ENCODE peak calls at places on chromosomes 6 and 20, in nine cellular contexts. M is fibroblast of lung, F is PC-9, T is H1, L is H9, Y is SK-N-SH, K is mammary epithelial cell, Z is hepatocyte, C is astrocyte. U is an unnamed sample.

GRCh38 chr6:111677186-111677990 is 71.7 kb upstream of the TRAF3IP2 start:
- DNase-seq in L (no peak), Y (no peak), Z (no peak), K (no peak), M (no peak), C (no peak), F (no peak), T (no peak), U (no peak)

GRCh38 chr6:28606424-28607391 is 81.0 kb downstream of the GPX5 start:
- DNase-seq in F (peak), K (peak), L (peak), C (peak), T (peak), Y (peak), M (peak), Z (peak), U (peak)

GRCh38 chr6:158911746-158912158 is 88.2 kb downstream of the RSPH3 start:
- DNase-seq in M (no peak), K (peak), Y (no peak), T (no peak), L (no peak), Z (no peak), F (peak), C (no peak), U (no peak)

GRCh38 chr6:157813191-157813590 is 9.9 kb upstream of the SNX9 start:
- DNase-seq in F (no peak), Y (no peak), Z (no peak), C (peak), K (no peak), T (no peak), L (no peak), M (peak), U (peak)

GRCh38 chr20:62816879-62817873 is at the start of gene COL9A3:
- DNase-seq in Y (peak), K (no peak), Z (peak), F (no peak), T (peak), M (no peak), L (no peak), C (no peak), U (peak)

GRCh38 chr6:161168281-161168891 is 105.5 kb downstream of the AGPAT4 start:
- DNase-seq in K (peak), F (no peak), T (no peak), Y (peak), L (peak), M (peak), Z (peak), C (peak), U (peak)

GRCh38 chr6:105573138-105573537 is 170.3 kb upstream of the PREP start:
- DNase-seq in Z (no peak), C (peak), M (peak), T (no peak), K (no peak), F (no peak), L (no peak), Y (no peak), U (no peak)

GRCh38 chr6:47076422-47077344 is 34.6 kb upstream of the ADGRF1 start:
- DNase-seq in L (no peak), F (no peak), Z (peak), M (peak), Y (no peak), K (no peak), T (no peak), C (no peak), U (no peak)

GRCh38 chr6:143098054-143098673 is 37.5 kb downstream of the AIG1 start:
- DNase-seq in M (no peak), T (no peak), K (no peak), Z (no peak), F (no peak), C (no peak), Y (no peak), L (no peak), U (no peak)

GRCh38 chr6:51913265-51913664 is 174.1 kb downstream of the PKHD1 start:
- DNase-seq in K (no peak), F (no peak), C (no peak), Z (no peak), T (no peak), M (no peak), Y (no peak), L (no peak), U (no peak)

GRCh38 chr6:100353276-100354015 is 111.3 kb downstream of the SIM1 start:
- DNase-seq in Y (no peak), M (peak), F (no peak), L (no peak), C (peak), K (peak), T (no peak), Z (no peak), U (peak)

GRCh38 chr20:3068986-3069900 is 2.2 kb upstream of the OXT start:
- DNase-seq in Z (no peak), L (peak), F (peak), M (no peak), K (no peak), Y (no peak), C (no peak), T (no peak), U (peak)

DNA sequence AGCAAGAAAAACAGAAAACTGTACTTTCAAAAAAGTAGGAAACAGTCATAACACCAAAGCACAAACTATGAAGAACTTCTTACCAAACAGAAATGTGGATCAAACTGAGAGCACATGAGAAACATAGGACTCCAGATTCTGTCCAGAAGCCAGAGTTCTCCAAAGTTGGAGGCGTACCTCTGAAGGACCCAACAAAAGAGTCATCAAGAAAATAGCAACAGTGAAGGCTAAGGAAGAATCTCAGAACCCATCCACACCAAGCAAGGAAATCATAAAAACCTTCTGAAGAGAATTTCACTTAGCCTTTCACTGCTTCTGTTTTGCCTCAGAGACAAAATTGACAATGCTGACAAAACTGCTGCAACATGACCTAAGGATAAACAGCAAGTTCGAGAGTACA is 29.4 kb downstream of the HBS1L start:
- DNase-seq in Z (no peak), T (no peak), Y (no peak), L (no peak), F (no peak), C (no peak), K (no peak), M (no peak), U (no peak)
- H3K4me2 ChIP-seq in Z (no peak), T (peak), Y (no peak), L (no peak), F (no peak), C (no peak), K (no peak), M (no peak), U (no peak)

GRCh38 chr20:19045366-19045765 is 167.1 kb upstream of the SLC24A3 start:
- DNase-seq in Z (no peak), F (no peak), L (no peak), Y (no peak), T (no peak), M (no peak), C (no peak), K (no peak), U (no peak)
- TF ChIP-seq CTCF in Z (peak), F (no peak), L (no peak), Y (no peak), T (no peak), M (no peak), C (no peak), K (no peak), U (no peak)

GRCh38 chr6:24922174-24922573 is 13.6 kb downstream of the RIPOR2 start:
- DNase-seq in M (no peak), T (no peak), L (no peak), F (no peak), C (no peak), Y (no peak), Z (no peak), K (no peak), U (no peak)
- H3K4me2 ChIP-seq in M (no peak), T (no peak), L (no peak), F (no peak), C (no peak), Y (no peak), Z (no peak), K (no peak), U (no peak)

DNA sequence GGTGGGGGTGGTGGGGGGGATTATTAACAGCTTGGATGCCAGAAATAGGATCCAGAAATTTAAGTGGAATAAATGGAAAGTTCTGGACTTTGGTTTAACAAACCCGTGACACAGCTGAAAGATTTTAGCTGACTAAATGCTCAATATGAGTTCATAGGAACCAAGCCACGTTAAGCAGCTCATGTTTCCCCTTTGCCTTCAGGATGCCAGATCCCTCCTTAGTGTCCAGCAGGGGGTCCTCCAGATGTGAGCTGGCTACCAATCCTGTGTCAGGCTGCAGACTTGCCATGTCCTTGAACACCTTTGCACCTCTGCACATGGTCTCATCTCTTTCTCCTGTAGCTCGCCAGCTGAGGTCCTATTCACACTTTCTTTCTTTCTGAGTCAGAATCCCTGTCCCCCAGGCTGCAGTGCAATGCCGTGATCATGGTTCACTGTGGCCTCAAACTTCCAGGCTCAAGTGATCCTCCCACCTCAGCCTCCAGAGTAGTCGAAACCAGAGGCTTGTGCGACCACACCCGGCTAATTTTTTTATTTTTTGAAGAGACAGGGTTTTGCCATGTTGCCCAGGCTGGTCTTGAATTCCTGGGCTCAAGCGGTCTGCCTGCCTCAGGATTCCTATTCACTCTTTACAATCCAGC is 133.3 kb upstream of the ARMC2 start:
- DNase-seq in M (no peak), F (peak), L (no peak), K (no peak), T (no peak), Z (no peak), C (no peak), Y (no peak), U (no peak)
- TF ChIP-seq CTCF in M (peak), F (no peak), L (no peak), K (no peak), T (no peak), Z (no peak), C (no peak), Y (no peak), U (peak)